ENCODE peak calls at places on chromosomes 13 and 19, in ten cellular contexts. Z is endodermal cell; V is CD8-positive, alpha-beta memory T cell; U is H7; F is breast epithelium; E is body of pancreas; O is kidney epithelial cell; D is lung; X is thoracic aorta; W is CD4-positive, CD25-positive, alpha-beta regulatory T cell. N is an unnamed sample. For H3K36me3, the result is how much of the 10 kb centered on the place peaks cover.

GRCh38 chr13:36918246-36919060 is 1.6 kb downstream of the SMAD9 start:
- DNase-seq in Z (no peak), V (no peak), U (no peak), F (no peak), E (no peak), O (peak), D (no peak), X (no peak), W (no peak), N (no peak)

GRCh38 chr13:62910541-62910940 is 1494.9 kb upstream of the PCDH20 start:
- DNase-seq in Z (no peak), V (no peak), U (no peak), F (no peak), E (no peak), O (no peak), D (no peak), X (no peak), W (no peak), N (peak)

GRCh38 chr13:84137292-84137691 is 255.0 kb upstream of the SLITRK1 start:
- DNase-seq in Z (no peak), V (peak), U (no peak), F (no peak), E (no peak), O (no peak), D (no peak), X (no peak), W (peak), N (no peak)

GRCh38 chr13:53631511-53631910 is 602.9 kb downstream of the OLFM4 start:
- DNase-seq in Z (peak), V (no peak), U (no peak), F (no peak), E (no peak), O (no peak), D (no peak), X (no peak), W (no peak), N (no peak)

GRCh38 chr19:6730153-6730804 is 7.1 kb downstream of the GPR108 start:
- DNase-seq in Z (peak), V (no peak), U (peak), F (no peak), E (peak), O (no peak), D (peak), X (no peak), W (no peak), N (no peak)

GRCh38 chr19:46745521-46746280 is at the start of gene FKRP:
- DNase-seq in Z (peak), V (peak), U (peak), F (no peak), E (no peak), O (no peak), D (no peak), X (no peak), W (no peak), N (no peak)

GRCh38 chr13:74825170-74825948 is 656.6 kb downstream of the TBC1D4 start:
- DNase-seq in Z (no peak), V (no peak), U (no peak), F (no peak), E (no peak), O (peak), D (no peak), X (no peak), W (no peak), N (peak)

GRCh38 chr13:35512271-35512920 is 35.9 kb upstream of the MAB21L1 start:
- DNase-seq in Z (no peak), V (no peak), U (no peak), F (no peak), E (peak), O (peak), D (no peak), X (no peak), W (no peak), N (peak)

GRCh38 chr19:3192228-3192635 is 6.5 kb downstream of the NCLN start:
- DNase-seq in Z (no peak), V (no peak), U (no peak), F (no peak), E (no peak), O (no peak), D (no peak), X (no peak), W (no peak), N (no peak)
- H3K36me3 ChIP-seq in Z (under half), V (under half), U (under half), F (under half), E (under half), O (under half), D (under half), X (under half), W (under half), N (under half)

GRCh38 chr19:52679598-52679997 is 41.4 kb upstream of the ZNF83 start:
- DNase-seq in Z (no peak), V (no peak), U (no peak), F (no peak), E (no peak), O (no peak), D (no peak), X (no peak), W (no peak), N (no peak)
- H3K36me3 ChIP-seq in Z (half or more), V (under half), U (under half), F (under half), E (under half), O (under half), D (under half), X (under half), W (under half), N (under half)

GRCh38 chr13:95615539-95615938 is 29.0 kb downstream of the DZIP1 start:
- DNase-seq in Z (no peak), V (no peak), U (no peak), F (no peak), E (no peak), O (no peak), D (no peak), X (no peak), W (no peak), N (no peak)
- H3K36me3 ChIP-seq in Z (half or more), V (under half), U (under half), F (under half), E (under half), O (under half), D (under half), X (under half), W (under half), N (under half)

DNA sequence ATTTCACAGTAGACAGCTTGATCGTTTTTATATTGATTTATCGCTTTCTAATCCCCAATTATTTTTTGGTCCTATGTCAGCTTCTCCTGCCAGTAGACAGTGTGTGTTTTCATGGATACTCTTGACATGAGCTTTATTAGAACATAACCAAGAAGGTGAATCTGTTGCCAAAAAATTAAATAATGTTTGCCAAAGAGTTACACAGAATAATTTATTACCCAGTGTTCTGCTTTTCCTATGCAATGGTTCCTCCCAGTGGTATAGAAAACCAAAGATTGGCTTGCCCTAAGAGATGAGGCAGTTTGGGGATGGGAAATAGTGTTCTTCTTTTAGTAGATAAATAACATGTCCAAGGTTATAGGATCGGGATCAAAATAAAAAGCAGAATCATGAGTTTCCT is 8.5 kb upstream of the FRY start:
- DNase-seq in Z (no peak), V (no peak), U (no peak), F (no peak), E (no peak), O (no peak), D (no peak), X (no peak), W (no peak), N (no peak)
- H3K36me3 ChIP-seq in Z (under half), V (under half), U (under half), F (under half), E (under half), O (under half), D (under half), X (under half), W (under half), N (under half)

DNA sequence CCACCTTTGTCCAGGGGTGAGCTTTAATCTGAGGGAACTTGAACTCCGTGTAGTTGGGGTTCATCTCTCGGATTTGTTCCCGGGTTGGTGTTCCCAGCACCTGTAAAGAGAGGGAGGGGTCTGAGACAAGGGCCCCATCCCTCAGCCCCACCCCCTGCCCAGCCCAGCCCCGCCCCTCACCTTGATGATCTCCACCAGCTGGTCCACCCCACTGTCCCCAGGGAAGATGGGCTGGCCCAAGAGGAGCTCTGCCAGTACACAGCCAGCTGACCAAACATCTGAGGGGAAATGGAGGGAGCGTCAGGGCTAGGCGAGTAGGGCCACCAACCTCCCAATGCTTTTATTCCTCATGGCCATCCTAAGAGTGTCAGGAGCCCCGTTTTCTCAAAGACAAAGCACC is 9.3 kb downstream of the GSK3A start:
- DNase-seq in Z (no peak), V (no peak), U (peak), F (no peak), E (no peak), O (no peak), D (no peak), X (no peak), W (no peak), N (no peak)
- H3K36me3 ChIP-seq in Z (half or more), V (under half), U (under half), F (under half), E (under half), O (under half), D (half or more), X (half or more), W (half or more), N (under half)

DNA sequence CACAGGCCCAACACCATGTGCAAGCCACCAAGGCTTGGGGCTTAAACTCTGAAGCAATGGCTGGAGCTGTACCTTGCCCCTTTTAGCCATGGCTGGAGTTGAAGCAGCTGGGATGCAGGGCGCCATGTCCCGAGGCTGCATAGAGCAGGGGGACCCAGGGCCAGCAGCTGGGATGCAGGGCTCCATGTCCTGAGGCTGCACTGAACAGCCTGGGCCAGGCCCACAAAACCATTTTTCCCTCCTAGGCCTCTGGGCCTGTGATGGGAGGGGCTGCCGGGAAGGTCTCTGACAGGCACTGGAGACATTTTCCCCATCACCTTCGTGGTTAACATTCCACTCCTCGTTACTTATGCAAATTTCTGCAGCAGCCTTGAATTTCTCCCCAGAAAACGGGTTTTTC is 10.8 kb downstream of the TRAPPC2B start:
- DNase-seq in Z (no peak), V (no peak), U (no peak), F (no peak), E (no peak), O (no peak), D (no peak), X (no peak), W (no peak), N (no peak)
- H3K36me3 ChIP-seq in Z (half or more), V (under half), U (under half), F (under half), E (under half), O (under half), D (under half), X (half or more), W (under half), N (under half)

GRCh38 chr13:108427355-108427754 is 157.8 kb downstream of the TNFSF13B start:
- DNase-seq in Z (no peak), V (no peak), U (no peak), F (no peak), E (no peak), O (no peak), D (no peak), X (no peak), W (no peak), N (no peak)
- H3K36me3 ChIP-seq in Z (under half), V (under half), U (under half), F (under half), E (under half), O (under half), D (under half), X (under half), W (under half), N (under half)

DNA sequence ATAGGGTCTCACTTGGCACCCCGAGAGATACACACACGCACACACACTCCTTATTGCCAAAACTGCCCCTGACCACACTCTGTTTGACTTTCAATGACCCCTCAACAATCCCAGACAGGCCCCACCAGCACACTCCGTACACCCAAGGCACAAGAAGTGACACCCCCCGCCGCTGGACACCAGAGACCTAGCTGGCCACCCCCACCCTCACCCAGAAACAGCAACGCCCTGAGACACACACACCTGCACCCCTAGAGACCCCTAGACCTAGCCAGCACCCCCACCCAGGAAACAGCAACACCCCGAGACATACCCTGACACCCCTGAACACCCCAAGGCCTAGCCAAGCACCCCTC is 1.1 kb upstream of the PTGER1 start:
- DNase-seq in Z (no peak), V (no peak), U (no peak), F (no peak), E (no peak), O (no peak), D (no peak), X (no peak), W (no peak), N (no peak)
- H3K36me3 ChIP-seq in Z (under half), V (under half), U (under half), F (under half), E (under half), O (under half), D (under half), X (under half), W (under half), N (under half)

GRCh38 chr13:78636493-78636892 is 22.5 kb downstream of the OBI1 start:
- DNase-seq in Z (no peak), V (no peak), U (no peak), F (no peak), E (no peak), O (no peak), D (no peak), X (no peak), W (no peak), N (no peak)
- H3K36me3 ChIP-seq in Z (half or more), V (under half), U (under half), F (under half), E (under half), O (under half), D (under half), X (under half), W (half or more), N (under half)

N was measured in BJ.